ENCODE peak calls at places on chromosomes 2 and 18, in six cellular contexts. One of them, this sample, is unnamed.

GRCh38 chr2:189363559-189363958 is 77.7 kb upstream of the WDR75 start:
- DNase-seq in PC-9: peak
- DNase-seq in kidney epithelial cell: peak
- DNase-seq in AG09309: no peak
- DNase-seq in HFF-Myc: no peak
- DNase-seq in cardiac muscle cell: peak
- DNase-seq in this sample: no peak

GRCh38 chr18:63206433-63207153 is 113.0 kb downstream of the BCL2 start:
- DNase-seq in PC-9: no peak
- DNase-seq in kidney epithelial cell: no peak
- DNase-seq in AG09309: no peak
- DNase-seq in HFF-Myc: no peak
- DNase-seq in cardiac muscle cell: no peak
- DNase-seq in this sample: no peak

GRCh38 chr2:45168731-45169338 is 159.6 kb upstream of the SIX2 start:
- DNase-seq in PC-9: peak
- DNase-seq in kidney epithelial cell: no peak
- DNase-seq in AG09309: no peak
- DNase-seq in HFF-Myc: no peak
- DNase-seq in cardiac muscle cell: peak
- DNase-seq in this sample: no peak

GRCh38 chr2:188450740-188451480 is 159.2 kb downstream of the GULP1 start:
- DNase-seq in PC-9: no peak
- DNase-seq in kidney epithelial cell: no peak
- DNase-seq in AG09309: peak
- DNase-seq in HFF-Myc: peak
- DNase-seq in cardiac muscle cell: peak
- DNase-seq in this sample: no peak

GRCh38 chr2:236536727-236537398 is 32.8 kb upstream of the ACKR3 start:
- DNase-seq in PC-9: no peak
- DNase-seq in kidney epithelial cell: no peak
- DNase-seq in AG09309: no peak
- DNase-seq in HFF-Myc: no peak
- DNase-seq in cardiac muscle cell: no peak
- DNase-seq in this sample: no peak

GRCh38 chr2:204680576-204680975 is 135.3 kb downstream of the PARD3B start:
- DNase-seq in PC-9: no peak
- DNase-seq in kidney epithelial cell: no peak
- DNase-seq in AG09309: no peak
- DNase-seq in HFF-Myc: no peak
- DNase-seq in cardiac muscle cell: peak
- DNase-seq in this sample: no peak

GRCh38 chr2:179824961-179825360 is 36.5 kb downstream of the ZNF385B start:
- DNase-seq in PC-9: no peak
- DNase-seq in kidney epithelial cell: no peak
- DNase-seq in AG09309: no peak
- DNase-seq in HFF-Myc: no peak
- DNase-seq in cardiac muscle cell: no peak
- DNase-seq in this sample: no peak

GRCh38 chr18:75799449-75800330 is 372.2 kb upstream of the SMIM21 start:
- DNase-seq in PC-9: no peak
- DNase-seq in kidney epithelial cell: no peak
- DNase-seq in AG09309: no peak
- DNase-seq in HFF-Myc: no peak
- DNase-seq in cardiac muscle cell: no peak
- DNase-seq in this sample: no peak

GRCh38 chr2:95384854-95385569 is 17.5 kb upstream of the FAHD2A start:
- DNase-seq in PC-9: no peak
- DNase-seq in kidney epithelial cell: no peak
- DNase-seq in AG09309: no peak
- DNase-seq in HFF-Myc: no peak
- DNase-seq in cardiac muscle cell: no peak
- DNase-seq in this sample: no peak

GRCh38 chr2:218289639-218290315 is 2.5 kb downstream of the TMBIM1 start:
- DNase-seq in PC-9: no peak
- DNase-seq in kidney epithelial cell: peak
- DNase-seq in AG09309: no peak
- DNase-seq in HFF-Myc: no peak
- DNase-seq in cardiac muscle cell: peak
- DNase-seq in this sample: no peak

GRCh38 chr2:190534310-190535118 is at the start of gene NEMP2:
- DNase-seq in PC-9: peak
- DNase-seq in kidney epithelial cell: no peak
- DNase-seq in AG09309: no peak
- DNase-seq in HFF-Myc: no peak
- DNase-seq in cardiac muscle cell: peak
- DNase-seq in this sample: no peak

GRCh38 chr2:69216535-69217332 is 170.3 kb downstream of the GFPT1 start:
- DNase-seq in PC-9: no peak
- DNase-seq in kidney epithelial cell: no peak
- DNase-seq in AG09309: peak
- DNase-seq in HFF-Myc: no peak
- DNase-seq in cardiac muscle cell: peak
- DNase-seq in this sample: no peak

GRCh38 chr2:149394864-149395263 is 64.5 kb downstream of the LYPD6 start:
- DNase-seq in PC-9: no peak
- DNase-seq in kidney epithelial cell: peak
- DNase-seq in AG09309: no peak
- DNase-seq in HFF-Myc: no peak
- DNase-seq in cardiac muscle cell: no peak
- DNase-seq in this sample: no peak

GRCh38 chr2:105739408-105739807 is 5.3 kb upstream of the NCK2 start:
- DNase-seq in PC-9: no peak
- DNase-seq in kidney epithelial cell: no peak
- DNase-seq in AG09309: no peak
- DNase-seq in HFF-Myc: no peak
- DNase-seq in cardiac muscle cell: no peak
- DNase-seq in this sample: no peak

GRCh38 chr2:23375448-23375847 is 9.5 kb upstream of the KLHL29 start:
- DNase-seq in PC-9: peak
- DNase-seq in kidney epithelial cell: no peak
- DNase-seq in AG09309: no peak
- DNase-seq in HFF-Myc: no peak
- DNase-seq in cardiac muscle cell: peak
- DNase-seq in this sample: no peak

GRCh38 chr18:69954719-69955118 is 7.0 kb upstream of the CD226 start:
- DNase-seq in PC-9: no peak
- DNase-seq in kidney epithelial cell: no peak
- DNase-seq in AG09309: no peak
- DNase-seq in HFF-Myc: no peak
- DNase-seq in cardiac muscle cell: no peak
- DNase-seq in this sample: no peak

GRCh38 chr2:221833972-221834371 is 261.9 kb upstream of the EPHA4 start:
- DNase-seq in PC-9: peak
- DNase-seq in kidney epithelial cell: no peak
- DNase-seq in AG09309: no peak
- DNase-seq in HFF-Myc: no peak
- DNase-seq in cardiac muscle cell: no peak
- DNase-seq in this sample: no peak

GRCh38 chr2:127453392-127454171 is 35.4 kb downstream of the PROC start:
- DNase-seq in PC-9: no peak
- DNase-seq in kidney epithelial cell: no peak
- DNase-seq in AG09309: no peak
- DNase-seq in HFF-Myc: no peak
- DNase-seq in cardiac muscle cell: peak
- DNase-seq in this sample: no peak

GRCh38 chr2:196480653-196481322 is 158.7 kb upstream of the CCDC150 start:
- DNase-seq in PC-9: no peak
- DNase-seq in kidney epithelial cell: no peak
- DNase-seq in AG09309: no peak
- DNase-seq in HFF-Myc: no peak
- DNase-seq in cardiac muscle cell: no peak
- DNase-seq in this sample: no peak

GRCh38 chr2:99877963-99878362 is 264.4 kb downstream of the AFF3 start:
- DNase-seq in PC-9: no peak
- DNase-seq in kidney epithelial cell: no peak
- DNase-seq in AG09309: no peak
- DNase-seq in HFF-Myc: no peak
- DNase-seq in cardiac muscle cell: no peak
- DNase-seq in this sample: no peak

GRCh38 chr18:80148316-80149199 is 39.5 kb downstream of the ADNP2 start:
- DNase-seq in PC-9: no peak
- DNase-seq in kidney epithelial cell: no peak
- DNase-seq in AG09309: no peak
- DNase-seq in HFF-Myc: no peak
- DNase-seq in cardiac muscle cell: peak
- DNase-seq in this sample: no peak

GRCh38 chr18:74115046-74115445 is 32.6 kb downstream of the FBXO15 start:
- DNase-seq in PC-9: no peak
- DNase-seq in kidney epithelial cell: peak
- DNase-seq in AG09309: peak
- DNase-seq in HFF-Myc: no peak
- DNase-seq in cardiac muscle cell: peak
- DNase-seq in this sample: peak

GRCh38 chr18:59938686-59939085 is 38.9 kb downstream of the PMAIP1 start:
- DNase-seq in PC-9: no peak
- DNase-seq in kidney epithelial cell: no peak
- DNase-seq in AG09309: no peak
- DNase-seq in HFF-Myc: no peak
- DNase-seq in cardiac muscle cell: no peak
- DNase-seq in this sample: no peak

GRCh38 chr2:128361376-128362131 is 42.9 kb upstream of the HS6ST1 start:
- DNase-seq in PC-9: no peak
- DNase-seq in kidney epithelial cell: no peak
- DNase-seq in AG09309: no peak
- DNase-seq in HFF-Myc: no peak
- DNase-seq in cardiac muscle cell: no peak
- DNase-seq in this sample: no peak

GRCh38 chr2:228094377-228094921 is 87.0 kb downstream of the SPHKAP start:
- DNase-seq in PC-9: no peak
- DNase-seq in kidney epithelial cell: no peak
- DNase-seq in AG09309: no peak
- DNase-seq in HFF-Myc: no peak
- DNase-seq in cardiac muscle cell: no peak
- DNase-seq in this sample: no peak

GRCh38 chr18:60506682-60507081 is 134.1 kb upstream of the MC4R start:
- DNase-seq in PC-9: no peak
- DNase-seq in kidney epithelial cell: no peak
- DNase-seq in AG09309: no peak
- DNase-seq in HFF-Myc: peak
- DNase-seq in cardiac muscle cell: no peak
- DNase-seq in this sample: no peak

GRCh38 chr2:49248506-49248905 is 94.2 kb upstream of the FSHR start:
- DNase-seq in PC-9: peak
- DNase-seq in kidney epithelial cell: peak
- DNase-seq in AG09309: peak
- DNase-seq in HFF-Myc: peak
- DNase-seq in cardiac muscle cell: peak
- DNase-seq in this sample: peak

GRCh38 chr18:61948842-61949438 is 56.1 kb upstream of the RNF152 start:
- DNase-seq in PC-9: no peak
- DNase-seq in kidney epithelial cell: no peak
- DNase-seq in AG09309: no peak
- DNase-seq in HFF-Myc: no peak
- DNase-seq in cardiac muscle cell: no peak
- DNase-seq in this sample: no peak
- TF ChIP-seq CTCF in PC-9: no peak
- TF ChIP-seq CTCF in kidney epithelial cell: no peak
- TF ChIP-seq CTCF in AG09309: no peak
- TF ChIP-seq CTCF in HFF-Myc: no peak
- TF ChIP-seq CTCF in cardiac muscle cell: no peak
- TF ChIP-seq CTCF in this sample: no peak

DNA sequence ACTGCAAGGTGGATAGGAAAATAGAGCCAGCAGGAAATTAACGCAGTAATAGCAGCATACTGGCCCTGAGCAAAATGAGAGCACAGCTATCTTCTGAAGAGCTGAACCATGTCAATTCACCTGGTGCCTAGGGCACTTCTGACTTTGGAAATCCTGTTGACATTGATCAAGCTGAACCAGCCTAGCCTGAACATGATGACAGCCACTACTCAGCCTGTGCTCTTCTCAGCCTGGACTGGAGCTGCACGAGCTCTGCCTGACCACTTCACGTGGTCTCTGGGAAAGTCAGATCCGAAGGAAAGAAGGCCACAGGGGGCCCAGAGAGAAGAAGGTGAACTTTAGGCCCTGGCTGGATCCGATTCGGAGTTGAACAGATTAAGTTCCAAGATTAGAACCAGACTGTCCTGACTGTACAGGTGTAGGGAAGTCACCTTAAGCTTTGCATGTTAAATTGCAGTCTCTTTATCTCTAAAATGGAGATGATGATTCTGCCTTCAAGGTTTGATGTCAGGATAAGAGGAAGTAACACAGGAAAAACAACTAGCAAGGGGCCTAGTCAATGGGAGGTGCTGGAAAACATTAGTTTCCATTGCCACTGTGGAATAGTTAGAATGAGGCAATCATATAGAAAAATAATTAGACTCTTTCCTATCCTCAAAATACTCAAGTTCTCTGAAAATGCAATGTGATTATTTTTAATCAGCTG is 422.1 kb downstream of the LPIN1 start:
- DNase-seq in PC-9: no peak
- DNase-seq in kidney epithelial cell: no peak
- DNase-seq in AG09309: no peak
- DNase-seq in HFF-Myc: no peak
- DNase-seq in cardiac muscle cell: no peak
- DNase-seq in this sample: no peak
- H3K4me3 ChIP-seq in PC-9: no peak
- H3K4me3 ChIP-seq in kidney epithelial cell: no peak
- H3K4me3 ChIP-seq in AG09309: no peak
- H3K4me3 ChIP-seq in HFF-Myc: no peak
- H3K4me3 ChIP-seq in cardiac muscle cell: no peak
- H3K4me3 ChIP-seq in this sample: no peak

DNA sequence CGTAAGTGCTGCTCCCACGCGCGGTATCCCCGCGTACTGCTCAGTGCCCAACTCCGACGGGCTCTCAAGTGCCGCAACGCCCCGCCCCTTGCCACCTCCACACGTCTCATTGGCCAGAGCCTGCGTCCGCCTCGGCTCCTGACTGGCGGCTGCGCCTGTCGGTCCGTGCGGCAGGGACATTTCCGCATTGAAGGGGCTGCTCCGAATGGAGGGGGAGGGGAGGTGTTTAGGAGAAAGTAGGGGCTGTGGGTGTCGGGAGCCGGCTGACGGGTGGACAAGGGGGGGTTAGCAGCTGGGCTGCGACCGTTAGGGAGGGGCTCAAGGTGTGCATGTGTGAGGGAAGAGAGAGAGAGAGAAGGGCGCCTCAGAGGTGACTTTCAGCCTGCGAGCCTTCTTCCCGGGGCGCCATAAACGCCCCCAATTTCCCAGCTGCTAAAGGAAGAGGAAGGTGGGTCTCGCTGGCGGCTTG is 877 bp upstream of the UGP2 start:
- DNase-seq in PC-9: peak
- DNase-seq in kidney epithelial cell: peak
- DNase-seq in AG09309: peak
- DNase-seq in HFF-Myc: peak
- DNase-seq in cardiac muscle cell: peak
- DNase-seq in this sample: peak
- TF ChIP-seq CTCF in PC-9: no peak
- TF ChIP-seq CTCF in kidney epithelial cell: no peak
- TF ChIP-seq CTCF in AG09309: no peak
- TF ChIP-seq CTCF in HFF-Myc: no peak
- TF ChIP-seq CTCF in cardiac muscle cell: no peak
- TF ChIP-seq CTCF in this sample: no peak

DNA sequence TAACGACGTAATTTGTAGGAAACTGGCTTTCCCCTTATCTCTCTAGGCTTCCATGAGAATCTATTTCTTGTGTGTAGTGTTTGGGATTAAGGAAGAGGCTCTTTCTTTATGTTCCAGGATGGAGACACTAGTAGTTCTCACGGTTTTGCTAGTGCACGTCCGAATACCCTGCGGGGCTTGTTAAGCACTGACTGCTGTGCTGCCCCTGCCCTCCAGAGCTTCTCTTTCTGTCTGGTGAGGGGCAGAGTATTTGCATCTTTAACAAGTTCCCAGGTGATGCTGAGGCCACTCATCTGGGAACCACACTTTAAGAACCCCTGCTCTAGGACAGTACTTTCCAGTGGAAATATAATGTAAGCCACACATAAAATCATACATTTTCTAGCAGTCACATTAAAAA is 76.4 kb downstream of the SPATS2L start:
- DNase-seq in PC-9: no peak
- DNase-seq in kidney epithelial cell: no peak
- DNase-seq in AG09309: no peak
- DNase-seq in HFF-Myc: no peak
- DNase-seq in cardiac muscle cell: no peak
- DNase-seq in this sample: no peak
- H3K4me3 ChIP-seq in PC-9: no peak
- H3K4me3 ChIP-seq in kidney epithelial cell: no peak
- H3K4me3 ChIP-seq in AG09309: no peak
- H3K4me3 ChIP-seq in HFF-Myc: no peak
- H3K4me3 ChIP-seq in cardiac muscle cell: no peak
- H3K4me3 ChIP-seq in this sample: no peak

This sample was measured in AG04449.